ENCODE peak calls at places on chromosomes 2 and 18, in six cellular contexts. Q is brain microvascular endothelial cell, T is GM23338, X is pancreas, D is uterus, O is body of pancreas. N is an unnamed sample.

GRCh38 chr18:34694611-34695165 is 15.4 kb upstream of the DTNA start:
- DNase-seq in Q (no peak), O (no peak), T (no peak), D (no peak), X (no peak), N (no peak)

GRCh38 chr18:25713104-25713503 is 361.1 kb upstream of the ZNF521 start:
- DNase-seq in O (no peak), D (no peak), X (no peak), T (no peak), Q (no peak), N (no peak)

GRCh38 chr2:236169741-236170654 is 1.8 kb upstream of the GBX2 start:
- DNase-seq in Q (no peak), D (no peak), O (no peak), T (peak; percentile 58), X (no peak), N (no peak)

GRCh38 chr2:218960196-218961165 is 1.0 kb downstream of the CDK5R2 start:
- DNase-seq in T (peak; percentile 27), D (no peak), Q (no peak), X (no peak), O (no peak), N (no peak)

GRCh38 chr2:208363485-208363884 is 43.1 kb upstream of the PTH2R start:
- DNase-seq in X (no peak), T (no peak), O (no peak), Q (peak; percentile 63), D (no peak), N (peak; percentile 65)

GRCh38 chr2:107407974-107408373 is 418.7 kb upstream of the RGPD4 start:
- DNase-seq in O (no peak), T (no peak), Q (no peak), D (no peak), X (no peak), N (no peak)

GRCh38 chr2:235651643-235652042 is 157.8 kb downstream of the AGAP1 start:
- DNase-seq in T (no peak), X (no peak), O (no peak), D (no peak), Q (no peak), N (no peak)

GRCh38 chr2:30266051-30266621 is 34.8 kb downstream of the LBH start:
- DNase-seq in X (no peak), Q (peak; percentile 2), O (peak; percentile 12), D (peak; percentile 25), T (no peak), N (no peak)

GRCh38 chr18:43830905-43831304 is 553.6 kb upstream of the SYT4 start:
- DNase-seq in Q (no peak), T (peak; percentile 21), O (no peak), D (no peak), X (no peak), N (no peak)

GRCh38 chr2:168722592-168722991 is 79.8 kb upstream of the NOSTRIN start:
- DNase-seq in Q (peak; percentile 54), X (no peak), O (peak; percentile 38), T (no peak), D (peak; percentile 54), N (no peak)

GRCh38 chr2:215758691-215759090 is 254.7 kb downstream of the MREG start:
- DNase-seq in O (no peak), T (no peak), Q (no peak), D (no peak), X (no peak), N (no peak)

GRCh38 chr2:120404274-120404673 is 58.3 kb downstream of the INHBB start:
- DNase-seq in O (no peak), D (no peak), Q (no peak), T (no peak), X (no peak), N (no peak)

GRCh38 chr18:51110073-51110797 is 80.2 kb downstream of the SMAD4 start:
- DNase-seq in O (peak; percentile 54), Q (peak; percentile 33), X (peak; percentile 78), T (peak; percentile 83), D (peak; percentile 18), N (no peak)

GRCh38 chr2:232871418-232871834 is 1.4 kb downstream of the SNORC start:
- DNase-seq in X (no peak), Q (no peak), D (no peak), T (no peak), O (no peak), N (no peak)

GRCh38 chr18:46660955-46661749 is 4.1 kb upstream of the LOXHD1 start:
- DNase-seq in D (no peak), O (peak; percentile 19), Q (no peak), T (peak; percentile 71), X (no peak), N (no peak)

GRCh38 chr2:211270257-211270656 is 713.9 kb downstream of the CPS1 start:
- DNase-seq in T (no peak), O (no peak), Q (no peak), X (no peak), D (no peak), N (no peak)

GRCh38 chr2:45591073-45591472 is 20.0 kb downstream of the SRBD1 start:
- DNase-seq in Q (no peak), D (no peak), X (no peak), O (no peak), T (no peak), N (no peak)

GRCh38 chr2:70767699-70768584 is at the start of gene ADD2:
- DNase-seq in X (peak; percentile 35), Q (no peak), T (peak; percentile 83), O (peak; percentile 39), D (no peak), N (no peak)

GRCh38 chr18:77144451-77145118 is 12.0 kb upstream of the MBP start:
- DNase-seq in X (no peak), Q (no peak), D (no peak), O (no peak), T (no peak), N (no peak)

GRCh38 chr18:23032030-23032582 is 99.0 kb downstream of the RBBP8 start:
- DNase-seq in O (no peak), D (no peak), T (peak; percentile 20), Q (no peak), X (no peak), N (no peak)

GRCh38 chr2:69915050-69915945 is at the start of gene MXD1:
- DNase-seq in O (peak; percentile 29), Q (no peak), X (no peak), T (peak; percentile 58), D (no peak), N (no peak)

GRCh38 chr2:98134138-98134537 is 47.2 kb downstream of the VWA3B start:
- DNase-seq in T (peak; percentile 32), D (no peak), Q (no peak), O (peak; percentile 10), X (no peak), N (no peak)

GRCh38 chr2:61632276-61633169 is 94.4 kb upstream of the XPO1 start:
- DNase-seq in D (no peak), X (peak; percentile 26), Q (no peak), O (no peak), T (no peak), N (no peak)

GRCh38 chr2:216142540-216142939 is 33.4 kb downstream of the XRCC5 start:
- DNase-seq in D (no peak), Q (peak; percentile 31), X (no peak), T (no peak), O (no peak), N (no peak)

GRCh38 chr2:57146951-57147350 is 899.7 kb upstream of the VRK2 start:
- DNase-seq in O (no peak), T (peak; percentile 0), D (no peak), X (no peak), Q (no peak), N (no peak)

GRCh38 chr2:68043719-68044498 is 18.9 kb downstream of the C1D start:
- DNase-seq in D (no peak), T (no peak), O (no peak), Q (peak; percentile 80), X (no peak), N (no peak)

GRCh38 chr2:200742426-200742825 is 69.3 kb upstream of the BZW1 start:
- DNase-seq in T (no peak), D (no peak), X (no peak), Q (no peak), O (peak; percentile 24), N (no peak)

GRCh38 chr2:12618576-12618975 is 98.2 kb upstream of the TRIB2 start:
- DNase-seq in Q (no peak), D (no peak), T (no peak), X (no peak), O (no peak), N (no peak)

DNA sequence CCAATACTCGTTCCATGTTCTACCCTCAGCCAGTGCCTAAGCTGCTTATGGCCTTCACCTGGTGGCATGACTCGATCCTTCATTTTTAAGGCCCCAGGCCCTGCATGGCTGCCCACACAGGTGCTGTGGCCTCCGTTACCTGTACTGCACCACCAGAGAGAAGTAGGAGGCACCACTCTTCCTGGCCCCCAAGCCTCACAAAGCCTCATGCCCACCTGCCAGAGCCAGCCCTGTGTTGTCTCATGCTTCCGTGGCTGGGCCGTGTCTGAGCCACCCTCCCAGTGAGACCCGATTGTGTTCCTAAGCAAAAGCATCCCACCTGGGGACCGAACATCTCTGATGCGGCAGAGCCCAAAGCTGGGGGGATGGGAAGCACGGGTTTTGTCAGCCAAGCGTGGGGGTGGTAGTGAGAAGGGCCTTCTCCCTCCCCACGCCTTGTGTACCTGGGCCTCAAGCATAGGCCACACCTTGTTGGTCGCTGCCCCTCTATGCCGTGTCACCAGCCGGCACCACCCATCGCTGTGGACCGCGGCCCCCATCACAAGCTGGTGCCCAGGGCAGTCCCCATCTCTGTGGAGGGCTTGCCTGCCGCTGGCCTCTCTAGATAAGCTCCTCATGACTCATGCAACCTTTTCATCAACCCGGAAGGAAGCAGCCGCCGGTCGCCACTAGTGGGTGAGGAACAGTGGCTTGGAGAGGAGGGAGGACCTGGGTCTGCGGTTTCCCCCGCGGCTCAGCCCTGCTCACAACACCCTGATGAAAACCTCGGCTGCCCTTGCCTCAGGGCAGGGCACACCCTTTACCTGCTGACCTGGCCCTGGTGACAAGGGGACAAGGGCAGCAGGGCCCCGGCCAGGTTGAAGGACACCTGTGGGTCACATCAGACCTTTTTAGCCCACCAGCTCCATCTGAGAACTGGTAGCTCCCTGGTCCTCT is 2.7 kb upstream of the RNPEPL1 start:
- DNase-seq in X (peak; percentile 75), T (no peak), Q (peak; percentile 69), D (peak; percentile 64), O (peak; percentile 89), N (peak; percentile 99)
- H3K4me3 ChIP-seq in X (peak overlapping the region; percentile 79), T (peak overlapping the region; percentile 46), Q (no peak overlapping the region), D (no peak overlapping the region), O (no peak overlapping the region), N (peak overlapping the region; percentile 54)

DNA sequence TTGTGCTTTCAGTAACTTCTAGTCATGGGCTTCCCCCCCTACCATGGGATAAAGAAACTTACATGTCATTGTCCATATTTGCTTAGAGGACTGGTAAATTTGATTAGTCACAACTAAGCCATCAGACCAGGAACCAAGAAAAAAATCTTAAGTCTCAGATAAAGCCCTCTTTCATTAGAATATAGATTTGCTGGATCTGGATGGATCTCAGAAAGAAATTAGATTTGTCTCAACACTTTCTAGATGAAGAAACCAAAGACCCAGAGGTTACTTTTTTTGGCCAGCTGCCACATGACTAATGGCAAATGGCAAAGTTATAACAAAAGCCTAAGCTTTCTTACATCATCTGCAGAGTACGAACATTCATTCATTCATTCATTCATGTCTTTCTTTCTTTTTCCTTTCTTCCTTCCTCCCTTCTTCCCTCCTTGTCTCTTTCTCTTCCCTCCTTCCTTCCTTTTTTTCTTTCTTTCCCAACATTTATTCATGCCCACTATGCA is 60.2 kb downstream of the CDCA7 start:
- DNase-seq in T (no peak), X (no peak), D (peak; percentile 81), O (no peak), Q (peak; percentile 79), N (peak; percentile 34)
- H3K27ac ChIP-seq in T (no peak overlapping the region), X (no peak overlapping the region), D (no peak overlapping the region), O (no peak overlapping the region), Q (no peak overlapping the region), N (no peak overlapping the region)

GRCh38 chr2:102618452-102619413 is 620 bp upstream of the SLC9A2 start:
- DNase-seq in Q (no peak), D (no peak), O (no peak), X (peak; percentile 22), T (peak; percentile 63), N (peak; percentile 80)
- H3K4me3 ChIP-seq in Q (peak overlapping the region; percentile 46), D (no peak overlapping the region), O (peak overlapping the region; percentile 21), X (peak overlapping the region; percentile 53), T (peak overlapping the region; percentile 56), N (peak overlapping the region; percentile 79)

GRCh38 chr18:49668583-49669290 is 106.9 kb downstream of the LIPG start:
- DNase-seq in Q (no peak), O (peak; percentile 44), T (peak; percentile 25), X (no peak), D (peak; percentile 38), N (no peak)
- H3K27ac ChIP-seq in Q (no peak overlapping the region), O (no peak overlapping the region), T (no peak overlapping the region), X (no peak overlapping the region), D (peak overlapping the region; percentile 52), N (no peak overlapping the region)

N was measured in PC-9.